ENCODE peak calls at places on chromosomes 3 and 15, in five cellular contexts. W is fibroblast of lung, Y is AG04450, C is astrocyte of the spinal cord, M is A549. J is an unnamed sample.

GRCh38 chr3:110814170-110815007 is 257.2 kb upstream of the NECTIN3 start:
- DNase-seq in W (peak; percentile 98), Y (peak; percentile 81), C (peak; percentile 93), M (no peak), J (peak; percentile 76)

GRCh38 chr3:52834871-52835501 is at the start of gene MUSTN1:
- DNase-seq in W (peak; percentile 40), Y (no peak), C (peak; percentile 22), M (no peak), J (no peak)

GRCh38 chr3:37310666-37311050 is 136.3 kb upstream of the LRRFIP2 start:
- DNase-seq in W (peak; percentile 79), Y (no peak), C (no peak), M (no peak), J (no peak)

GRCh38 chr15:39243396-39243795 is 337.5 kb upstream of the THBS1 start:
- DNase-seq in W (no peak), Y (no peak), C (no peak), M (no peak), J (no peak)

GRCh38 chr15:52180196-52180835 is 10.9 kb downstream of the GNB5 start:
- DNase-seq in W (no peak), Y (no peak), C (no peak), M (no peak), J (no peak)

GRCh38 chr15:55248895-55249294 is 40.7 kb downstream of the RAB27A start:
- DNase-seq in W (peak; percentile 51), Y (no peak), C (no peak), M (no peak), J (no peak)

GRCh38 chr3:121483290-121483689 is 62.5 kb downstream of the POLQ start:
- DNase-seq in W (peak; percentile 15), Y (no peak), C (peak; percentile 29), M (no peak), J (no peak)

GRCh38 chr3:42302924-42303634 is 37.1 kb upstream of the CCK start:
- DNase-seq in W (no peak), Y (no peak), C (no peak), M (no peak), J (no peak)

GRCh38 chr3:15694628-15695027 is 93.1 kb downstream of the BTD start:
- DNase-seq in W (no peak), Y (no peak), C (no peak), M (no peak), J (no peak)

GRCh38 chr3:20563236-20563635 is 377.2 kb upstream of the SGO1 start:
- DNase-seq in W (no peak), Y (no peak), C (no peak), M (no peak), J (no peak)

GRCh38 chr3:16828815-16829214 is 55.9 kb upstream of the PLCL2 start:
- DNase-seq in W (peak; percentile 57), Y (no peak), C (peak; percentile 37), M (peak; percentile 25), J (peak; percentile 71)

GRCh38 chr3:54563661-54564200 is 364.1 kb downstream of the LRTM1 start:
- DNase-seq in W (no peak), Y (no peak), C (no peak), M (no peak), J (no peak)

GRCh38 chr3:129439381-129439816 is 349 bp downstream of the MBD4 start:
- DNase-seq in W (no peak), Y (no peak), C (peak; percentile 19), M (peak; percentile 42), J (peak; percentile 45)

GRCh38 chr15:91049378-91050127 is 27.2 kb upstream of the VPS33B start:
- DNase-seq in W (peak; percentile 70), Y (peak; percentile 38), C (peak; percentile 71), M (peak; percentile 63), J (peak; percentile 77)

GRCh38 chr3:32413845-32414526 is 22.3 kb downstream of the CMTM7 start:
- DNase-seq in W (no peak), Y (no peak), C (no peak), M (no peak), J (no peak)

GRCh38 chr3:52891615-52892081 is 5.7 kb downstream of the STIMATE start:
- DNase-seq in W (peak; percentile 45), Y (peak; percentile 29), C (no peak), M (no peak), J (no peak)

GRCh38 chr15:90497912-90498311 is 31.8 kb upstream of the CRTC3 start:
- DNase-seq in W (no peak), Y (no peak), C (no peak), M (no peak), J (no peak)

GRCh38 chr15:69825941-69826817 is 271.5 kb downstream of the TLE3 start:
- DNase-seq in W (no peak), Y (no peak), C (peak; percentile 17), M (no peak), J (no peak)

GRCh38 chr3:10548997-10549396 is 43.6 kb upstream of the ATP2B2 start:
- DNase-seq in W (no peak), Y (no peak), C (no peak), M (no peak), J (peak; percentile 49)

GRCh38 chr3:48614044-48614443 is 4.6 kb upstream of the UQCRC1 start:
- DNase-seq in W (peak; percentile 90), Y (peak; percentile 48), C (peak; percentile 39), M (no peak), J (peak; percentile 83)

GRCh38 chr3:94285874-94286273 is 223.0 kb downstream of the NSUN3 start:
- DNase-seq in W (peak; percentile 3), Y (no peak), C (peak; percentile 15), M (no peak), J (peak; percentile 42)

GRCh38 chr3:142724682-142725351 is 983 bp downstream of the TRPC1 start:
- DNase-seq in W (no peak), Y (no peak), C (peak; percentile 47), M (peak; percentile 37), J (peak; percentile 51)

GRCh38 chr3:126934149-126934548 is 48.8 kb upstream of the PLXNA1 start:
- DNase-seq in W (no peak), Y (no peak), C (no peak), M (no peak), J (no peak)

GRCh38 chr3:49804141-49805041 is 1.3 kb downstream of the INKA1 start:
- DNase-seq in W (no peak), Y (no peak), C (no peak), M (no peak), J (no peak)

GRCh38 chr15:65377105-65377975 is 462 bp downstream of the IGDCC3 start:
- DNase-seq in W (peak; percentile 21), Y (no peak), C (peak; percentile 20), M (peak; percentile 61), J (no peak)

GRCh38 chr3:48591886-48592518 is 3.1 kb downstream of the COL7A1 start:
- DNase-seq in W (no peak), Y (no peak), C (no peak), M (no peak), J (no peak)

GRCh38 chr3:57557088-57557537 is 1.0 kb downstream of the PDE12 start:
- DNase-seq in W (peak; percentile 34), Y (no peak), C (peak; percentile 41), M (peak; percentile 13), J (peak; percentile 48)

GRCh38 chr15:68022061-68022460 is 32.1 kb upstream of the PIAS1 start:
- DNase-seq in W (no peak), Y (no peak), C (no peak), M (no peak), J (no peak)

GRCh38 chr3:39154323-39155021 is 1.1 kb upstream of the CSRNP1 start:
- DNase-seq in W (no peak), Y (no peak), C (no peak), M (peak; percentile 91), J (peak; percentile 31)

GRCh38 chr15:65937046-65937445 is 67.8 kb downstream of the RAB11A start:
- DNase-seq in W (no peak), Y (no peak), C (no peak), M (no peak), J (no peak)

GRCh38 chr3:38226273-38226672 is 39.3 kb upstream of the SLC22A13 start:
- DNase-seq in W (no peak), Y (no peak), C (no peak), M (no peak), J (no peak)

GRCh38 chr3:160562952-160563351 is 2.4 kb downstream of the KPNA4 start:
- DNase-seq in W (no peak), Y (no peak), C (no peak), M (no peak), J (no peak)

GRCh38 chr3:160565442-160566403 is at the start of gene KPNA4:
- DNase-seq in W (peak; percentile 96), Y (peak; percentile 90), C (peak; percentile 98), M (peak; percentile 94), J (peak; percentile 98)

GRCh38 chr3:160566499-160566898 is 1.1 kb upstream of the KPNA4 start:
- DNase-seq in W (no peak), Y (no peak), C (no peak), M (no peak), J (no peak)

GRCh38 chr3:160564949-160565441 is 376 bp downstream of the KPNA4 start:
- DNase-seq in W (peak; percentile 67), Y (no peak), C (peak; percentile 67), M (peak; percentile 26), J (peak; percentile 73)

GRCh38 chr3:160564205-160564922 is 1.0 kb downstream of the KPNA4 start:
- DNase-seq in W (peak; percentile 9), Y (no peak), C (no peak), M (peak; percentile 32), J (peak; percentile 22)
- TF ChIP-seq CTCF in W (no peak), Y (no peak), C (peak; percentile 9), M (no peak), J (no peak)

GRCh38 chr15:44861917-44862316 is 94.6 kb upstream of the TERB2 start:
- DNase-seq in W (no peak), Y (no peak), C (no peak), M (no peak), J (no peak)

DNA sequence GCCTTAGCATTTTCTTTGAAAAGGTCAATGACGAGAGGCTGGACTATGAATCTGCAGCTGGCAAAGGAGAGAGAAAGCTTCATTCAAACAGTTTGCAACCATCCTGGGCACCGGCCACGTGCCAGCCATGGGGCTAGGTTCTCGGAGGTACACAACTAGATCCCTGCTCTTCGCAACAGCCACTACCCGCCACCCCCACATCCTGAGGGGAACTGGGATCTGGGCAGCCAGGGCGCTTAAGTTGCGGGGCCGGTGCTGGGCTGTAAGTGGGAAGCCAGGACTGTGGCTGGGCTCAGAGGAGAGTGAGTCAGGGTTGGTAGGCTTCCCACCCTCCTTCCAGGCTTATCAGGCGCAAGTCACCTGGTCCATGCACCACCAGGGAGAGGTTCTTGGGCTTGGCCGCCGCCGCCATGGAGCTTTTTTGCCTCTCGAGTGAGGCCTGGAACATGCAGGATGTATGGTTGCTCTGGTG is 95.0 kb upstream of the TERB2 start:
- DNase-seq in W (no peak), Y (no peak), C (no peak), M (no peak), J (no peak)
- TF ChIP-seq CTCF in W (no peak), Y (no peak), C (no peak), M (no peak), J (no peak)

GRCh38 chr3:149343951-149344350 is 10.5 kb upstream of the TM4SF18 start:
- DNase-seq in W (no peak), Y (no peak), C (no peak), M (no peak), J (peak; percentile 24)
- TF ChIP-seq CTCF in W (no peak), Y (no peak), C (no peak), M (peak; percentile 13), J (no peak)

GRCh38 chr3:97975466-97975865 is 3.2 kb upstream of the RIOX2 start:
- DNase-seq in W (no peak), Y (no peak), C (no peak), M (no peak), J (no peak)
- TF ChIP-seq CTCF in W (no peak), Y (peak; percentile 15), C (peak; percentile 15), M (no peak), J (no peak)

J was measured in MCF 10A.